ENCODE peak calls at places on chromosomes 4 and X, in seven cellular contexts. R is RPMI8226, U is lower leg skin, X is osteoblast, W is choroid plexus epithelial cell, A is GM04504, G is ELF-1. Z is an unnamed sample.

GRCh38 chr4:2793920-2794706 is 1.2 kb downstream of the SH3BP2 start:
- DNase-seq in R (no peak), U (peak), X (peak), W (peak), A (no peak), G (peak), Z (no peak)

GRCh38 chr4:139493176-139493575 is 39.3 kb downstream of the RAB33B start:
- DNase-seq in R (no peak), U (no peak), X (no peak), W (no peak), A (no peak), G (no peak), Z (no peak)

GRCh38 chr4:3446631-3447320 is 5.0 kb downstream of the HGFAC start:
- DNase-seq in R (no peak), U (no peak), X (peak), W (no peak), A (no peak), G (no peak), Z (no peak)

GRCh38 chrX:17078031-17078730 is 131.7 kb downstream of the REPS2 start:
- DNase-seq in R (no peak), U (no peak), X (no peak), W (peak), A (peak), G (no peak), Z (no peak)

GRCh38 chr4:174209296-174209695 is 74.2 kb downstream of the FBXO8 start:
- DNase-seq in R (no peak), U (no peak), X (no peak), W (no peak), A (no peak), G (no peak), Z (no peak)

GRCh38 chrX:23616361-23616760 is 50.9 kb upstream of the PRDX4 start:
- DNase-seq in R (peak), U (no peak), X (no peak), W (peak), A (peak), G (no peak), Z (no peak)

GRCh38 chr4:5050520-5050955 is 742 bp upstream of the STK32B start:
- DNase-seq in R (peak), U (peak), X (peak), W (peak), A (peak), G (peak), Z (peak)

GRCh38 chr4:14399919-14400706 is 602.2 kb upstream of the CPEB2 start:
- DNase-seq in R (no peak), U (no peak), X (no peak), W (no peak), A (no peak), G (no peak), Z (no peak)

GRCh38 chr4:8506373-8507250 is 66.0 kb downstream of the TRMT44 start:
- DNase-seq in R (no peak), U (peak), X (peak), W (peak), A (no peak), G (peak), Z (no peak)

GRCh38 chr4:188819243-188819642 is 680.0 kb downstream of the TRIML1 start:
- DNase-seq in R (no peak), U (no peak), X (peak), W (no peak), A (no peak), G (no peak), Z (no peak)

GRCh38 chr4:114976901-114977300 is 136.5 kb downstream of the NDST4 start:
- DNase-seq in R (no peak), U (no peak), X (no peak), W (no peak), A (no peak), G (no peak), Z (no peak)